ENCODE peak calls at places on chromosomes 3 and 15, in nine cellular contexts. One of them, this sample, is unnamed.

GRCh38 chr3:14222900-14223594 is 44.4 kb downstream of the LSM3 start:
- DNase-seq in uterus: no peak
- DNase-seq in T-helper 2 cell: no peak
- DNase-seq in stimulated activated CD4-positive, alpha-beta T cell treated with anti-CD3 and anti-CD28 coated beads, TNF-alpha, amount 100 ng/mL, for 48 hours: no peak
- DNase-seq in cardiac muscle cell: no peak
- DNase-seq in neural progenitor cell: no peak
- DNase-seq in transverse colon: no peak
- DNase-seq in GOT3: no peak
- DNase-seq in RCC 7860: no peak
- DNase-seq in this sample: no peak

GRCh38 chr15:36024066-36024465 is 478.1 kb upstream of the DPH6 start:
- DNase-seq in uterus: peak; percentile 27
- DNase-seq in T-helper 2 cell: no peak
- DNase-seq in stimulated activated CD4-positive, alpha-beta T cell treated with anti-CD3 and anti-CD28 coated beads, TNF-alpha, amount 100 ng/mL, for 48 hours: no peak
- DNase-seq in cardiac muscle cell: no peak
- DNase-seq in neural progenitor cell: no peak
- DNase-seq in transverse colon: no peak
- DNase-seq in GOT3: no peak
- DNase-seq in RCC 7860: no peak
- DNase-seq in this sample: no peak

GRCh38 chr3:111758642-111759041 is 100.4 kb upstream of the PHLDB2 start:
- DNase-seq in uterus: no peak
- DNase-seq in T-helper 2 cell: no peak
- DNase-seq in stimulated activated CD4-positive, alpha-beta T cell treated with anti-CD3 and anti-CD28 coated beads, TNF-alpha, amount 100 ng/mL, for 48 hours: no peak
- DNase-seq in cardiac muscle cell: no peak
- DNase-seq in neural progenitor cell: no peak
- DNase-seq in transverse colon: no peak
- DNase-seq in GOT3: no peak
- DNase-seq in RCC 7860: no peak
- DNase-seq in this sample: no peak

GRCh38 chr3:66527253-66527652 is 26.4 kb upstream of the LRIG1 start:
- DNase-seq in uterus: no peak
- DNase-seq in T-helper 2 cell: no peak
- DNase-seq in stimulated activated CD4-positive, alpha-beta T cell treated with anti-CD3 and anti-CD28 coated beads, TNF-alpha, amount 100 ng/mL, for 48 hours: no peak
- DNase-seq in cardiac muscle cell: peak; percentile 20
- DNase-seq in neural progenitor cell: no peak
- DNase-seq in transverse colon: no peak
- DNase-seq in GOT3: no peak
- DNase-seq in RCC 7860: no peak
- DNase-seq in this sample: no peak

GRCh38 chr15:41284425-41285177 is 47.8 kb downstream of the OIP5 start:
- DNase-seq in uterus: no peak
- DNase-seq in T-helper 2 cell: no peak
- DNase-seq in stimulated activated CD4-positive, alpha-beta T cell treated with anti-CD3 and anti-CD28 coated beads, TNF-alpha, amount 100 ng/mL, for 48 hours: peak; percentile 2
- DNase-seq in cardiac muscle cell: peak; percentile 42
- DNase-seq in neural progenitor cell: peak; percentile 21
- DNase-seq in transverse colon: no peak
- DNase-seq in GOT3: no peak
- DNase-seq in RCC 7860: no peak
- DNase-seq in this sample: no peak

GRCh38 chr3:135690664-135691063 is 274.9 kb upstream of the PPP2R3A start:
- DNase-seq in uterus: no peak
- DNase-seq in T-helper 2 cell: no peak
- DNase-seq in stimulated activated CD4-positive, alpha-beta T cell treated with anti-CD3 and anti-CD28 coated beads, TNF-alpha, amount 100 ng/mL, for 48 hours: no peak
- DNase-seq in cardiac muscle cell: no peak
- DNase-seq in neural progenitor cell: peak; percentile 72
- DNase-seq in transverse colon: no peak
- DNase-seq in GOT3: no peak
- DNase-seq in RCC 7860: no peak
- DNase-seq in this sample: no peak

GRCh38 chr3:11985866-11986265 is 18.3 kb upstream of the SYN2 start:
- DNase-seq in uterus: no peak
- DNase-seq in T-helper 2 cell: no peak
- DNase-seq in stimulated activated CD4-positive, alpha-beta T cell treated with anti-CD3 and anti-CD28 coated beads, TNF-alpha, amount 100 ng/mL, for 48 hours: no peak
- DNase-seq in cardiac muscle cell: no peak
- DNase-seq in neural progenitor cell: no peak
- DNase-seq in transverse colon: no peak
- DNase-seq in GOT3: no peak
- DNase-seq in RCC 7860: no peak
- DNase-seq in this sample: no peak

GRCh38 chr3:111096487-111097209 is 25.0 kb downstream of the NECTIN3 start:
- DNase-seq in uterus: no peak
- DNase-seq in T-helper 2 cell: no peak
- DNase-seq in stimulated activated CD4-positive, alpha-beta T cell treated with anti-CD3 and anti-CD28 coated beads, TNF-alpha, amount 100 ng/mL, for 48 hours: no peak
- DNase-seq in cardiac muscle cell: no peak
- DNase-seq in neural progenitor cell: no peak
- DNase-seq in transverse colon: no peak
- DNase-seq in GOT3: no peak
- DNase-seq in RCC 7860: no peak
- DNase-seq in this sample: no peak

GRCh38 chr15:92624401-92624991 is 31.1 kb downstream of the FAM174B start:
- DNase-seq in uterus: peak; percentile 70
- DNase-seq in T-helper 2 cell: no peak
- DNase-seq in stimulated activated CD4-positive, alpha-beta T cell treated with anti-CD3 and anti-CD28 coated beads, TNF-alpha, amount 100 ng/mL, for 48 hours: no peak
- DNase-seq in cardiac muscle cell: no peak
- DNase-seq in neural progenitor cell: peak; percentile 24
- DNase-seq in transverse colon: peak; percentile 19
- DNase-seq in GOT3: no peak
- DNase-seq in RCC 7860: no peak
- DNase-seq in this sample: no peak

GRCh38 chr3:169848741-169849140 is 21.0 kb downstream of the LRRC31 start:
- DNase-seq in uterus: no peak
- DNase-seq in T-helper 2 cell: no peak
- DNase-seq in stimulated activated CD4-positive, alpha-beta T cell treated with anti-CD3 and anti-CD28 coated beads, TNF-alpha, amount 100 ng/mL, for 48 hours: no peak
- DNase-seq in cardiac muscle cell: no peak
- DNase-seq in neural progenitor cell: no peak
- DNase-seq in transverse colon: no peak
- DNase-seq in GOT3: no peak
- DNase-seq in RCC 7860: no peak
- DNase-seq in this sample: no peak

GRCh38 chr15:98720577-98720976 is 72.2 kb downstream of the IGF1R start:
- DNase-seq in uterus: no peak
- DNase-seq in T-helper 2 cell: no peak
- DNase-seq in stimulated activated CD4-positive, alpha-beta T cell treated with anti-CD3 and anti-CD28 coated beads, TNF-alpha, amount 100 ng/mL, for 48 hours: no peak
- DNase-seq in cardiac muscle cell: no peak
- DNase-seq in neural progenitor cell: no peak
- DNase-seq in transverse colon: no peak
- DNase-seq in GOT3: no peak
- DNase-seq in RCC 7860: no peak
- DNase-seq in this sample: no peak

GRCh38 chr3:70899816-70900215 is 587.4 kb upstream of the MDFIC2 start:
- DNase-seq in uterus: no peak
- DNase-seq in T-helper 2 cell: no peak
- DNase-seq in stimulated activated CD4-positive, alpha-beta T cell treated with anti-CD3 and anti-CD28 coated beads, TNF-alpha, amount 100 ng/mL, for 48 hours: no peak
- DNase-seq in cardiac muscle cell: no peak
- DNase-seq in neural progenitor cell: no peak
- DNase-seq in transverse colon: no peak
- DNase-seq in GOT3: no peak
- DNase-seq in RCC 7860: no peak
- DNase-seq in this sample: no peak

GRCh38 chr15:86016750-86017149 is 62.9 kb upstream of the AGBL1 start:
- DNase-seq in uterus: no peak
- DNase-seq in T-helper 2 cell: no peak
- DNase-seq in stimulated activated CD4-positive, alpha-beta T cell treated with anti-CD3 and anti-CD28 coated beads, TNF-alpha, amount 100 ng/mL, for 48 hours: no peak
- DNase-seq in cardiac muscle cell: no peak
- DNase-seq in neural progenitor cell: no peak
- DNase-seq in transverse colon: no peak
- DNase-seq in GOT3: no peak
- DNase-seq in RCC 7860: peak; percentile 5
- DNase-seq in this sample: no peak

GRCh38 chr3:181318321-181318720 is 328.8 kb upstream of the DNAJC19 start:
- DNase-seq in uterus: no peak
- DNase-seq in T-helper 2 cell: no peak
- DNase-seq in stimulated activated CD4-positive, alpha-beta T cell treated with anti-CD3 and anti-CD28 coated beads, TNF-alpha, amount 100 ng/mL, for 48 hours: no peak
- DNase-seq in cardiac muscle cell: no peak
- DNase-seq in neural progenitor cell: no peak
- DNase-seq in transverse colon: no peak
- DNase-seq in GOT3: no peak
- DNase-seq in RCC 7860: no peak
- DNase-seq in this sample: no peak

GRCh38 chr3:156619376-156619775 is 55.0 kb upstream of the TIPARP start:
- DNase-seq in uterus: no peak
- DNase-seq in T-helper 2 cell: no peak
- DNase-seq in stimulated activated CD4-positive, alpha-beta T cell treated with anti-CD3 and anti-CD28 coated beads, TNF-alpha, amount 100 ng/mL, for 48 hours: no peak
- DNase-seq in cardiac muscle cell: no peak
- DNase-seq in neural progenitor cell: no peak
- DNase-seq in transverse colon: no peak
- DNase-seq in GOT3: no peak
- DNase-seq in RCC 7860: no peak
- DNase-seq in this sample: no peak

GRCh38 chr15:43293402-43293801 is 26.7 kb upstream of the TGM5 start:
- DNase-seq in uterus: no peak
- DNase-seq in T-helper 2 cell: no peak
- DNase-seq in stimulated activated CD4-positive, alpha-beta T cell treated with anti-CD3 and anti-CD28 coated beads, TNF-alpha, amount 100 ng/mL, for 48 hours: no peak
- DNase-seq in cardiac muscle cell: peak; percentile 50
- DNase-seq in neural progenitor cell: peak; percentile 65
- DNase-seq in transverse colon: no peak
- DNase-seq in GOT3: no peak
- DNase-seq in RCC 7860: no peak
- DNase-seq in this sample: no peak

GRCh38 chr3:159266779-159267178 is 464.9 kb downstream of the MFSD1 start:
- DNase-seq in uterus: no peak
- DNase-seq in T-helper 2 cell: no peak
- DNase-seq in stimulated activated CD4-positive, alpha-beta T cell treated with anti-CD3 and anti-CD28 coated beads, TNF-alpha, amount 100 ng/mL, for 48 hours: no peak
- DNase-seq in cardiac muscle cell: peak; percentile 71
- DNase-seq in neural progenitor cell: peak; percentile 84
- DNase-seq in transverse colon: no peak
- DNase-seq in GOT3: no peak
- DNase-seq in RCC 7860: no peak
- DNase-seq in this sample: no peak

GRCh38 chr3:122936335-122936734 is 91.2 kb downstream of the SEMA5B start:
- DNase-seq in uterus: no peak
- DNase-seq in T-helper 2 cell: no peak
- DNase-seq in stimulated activated CD4-positive, alpha-beta T cell treated with anti-CD3 and anti-CD28 coated beads, TNF-alpha, amount 100 ng/mL, for 48 hours: no peak
- DNase-seq in cardiac muscle cell: no peak
- DNase-seq in neural progenitor cell: no peak
- DNase-seq in transverse colon: no peak
- DNase-seq in GOT3: no peak
- DNase-seq in RCC 7860: no peak
- DNase-seq in this sample: no peak

GRCh38 chr15:91863621-91864255 is 10.2 kb downstream of the SLCO3A1 start:
- DNase-seq in uterus: no peak
- DNase-seq in T-helper 2 cell: no peak
- DNase-seq in stimulated activated CD4-positive, alpha-beta T cell treated with anti-CD3 and anti-CD28 coated beads, TNF-alpha, amount 100 ng/mL, for 48 hours: no peak
- DNase-seq in cardiac muscle cell: peak; percentile 17
- DNase-seq in neural progenitor cell: no peak
- DNase-seq in transverse colon: no peak
- DNase-seq in GOT3: no peak
- DNase-seq in RCC 7860: no peak
- DNase-seq in this sample: no peak

GRCh38 chr15:42024303-42024702 is 3.5 kb upstream of the PLA2G4E start:
- DNase-seq in uterus: no peak
- DNase-seq in T-helper 2 cell: no peak
- DNase-seq in stimulated activated CD4-positive, alpha-beta T cell treated with anti-CD3 and anti-CD28 coated beads, TNF-alpha, amount 100 ng/mL, for 48 hours: no peak
- DNase-seq in cardiac muscle cell: no peak
- DNase-seq in neural progenitor cell: no peak
- DNase-seq in transverse colon: no peak
- DNase-seq in GOT3: no peak
- DNase-seq in RCC 7860: no peak
- DNase-seq in this sample: no peak

GRCh38 chr15:88537591-88538317 is 8.7 kb downstream of the DET1 start:
- DNase-seq in uterus: no peak
- DNase-seq in T-helper 2 cell: no peak
- DNase-seq in stimulated activated CD4-positive, alpha-beta T cell treated with anti-CD3 and anti-CD28 coated beads, TNF-alpha, amount 100 ng/mL, for 48 hours: no peak
- DNase-seq in cardiac muscle cell: peak; percentile 53
- DNase-seq in neural progenitor cell: no peak
- DNase-seq in transverse colon: no peak
- DNase-seq in GOT3: no peak
- DNase-seq in RCC 7860: no peak
- DNase-seq in this sample: no peak

GRCh38 chr15:60457985-60458384 is 21.0 kb downstream of the ICE2 start:
- DNase-seq in uterus: no peak
- DNase-seq in T-helper 2 cell: no peak
- DNase-seq in stimulated activated CD4-positive, alpha-beta T cell treated with anti-CD3 and anti-CD28 coated beads, TNF-alpha, amount 100 ng/mL, for 48 hours: no peak
- DNase-seq in cardiac muscle cell: no peak
- DNase-seq in neural progenitor cell: no peak
- DNase-seq in transverse colon: no peak
- DNase-seq in GOT3: no peak
- DNase-seq in RCC 7860: no peak
- DNase-seq in this sample: no peak